ENCODE peak calls at places on chromosomes 7 and 10, in eight cellular contexts. J, N, Y, Q, O, W, G and B are unnamed samples.

GRCh38 chr10:49512121-49512809 is 26.7 kb downstream of the ERCC6 start:
- DNase-seq in J (no peak), N (no peak), Y (no peak), Q (peak), O (peak), W (peak), G (no peak), B (no peak)

GRCh38 chr7:64873517-64873916 is 29.6 kb upstream of the ZNF273 start:
- DNase-seq in J (no peak), N (no peak), Y (no peak), Q (no peak), O (no peak), W (no peak), G (no peak), B (no peak)

GRCh38 chr7:49279886-49280285 is 355.5 kb downstream of the CDC14C start:
- DNase-seq in J (no peak), N (no peak), Y (no peak), Q (no peak), O (no peak), W (no peak), G (no peak), B (no peak)

GRCh38 chr10:35808344-35808743 is 166.2 kb upstream of the FZD8 start:
- DNase-seq in J (no peak), N (no peak), Y (no peak), Q (no peak), O (no peak), W (no peak), G (no peak), B (no peak)

GRCh38 chr10:133262696-133263095 is 14.0 kb downstream of the ADAM8 start:
- DNase-seq in J (no peak), N (no peak), Y (no peak), Q (no peak), O (no peak), W (no peak), G (no peak), B (no peak)

GRCh38 chr10:70131560-70131937 is 1.1 kb downstream of the AIFM2 start:
- DNase-seq in J (no peak), N (no peak), Y (no peak), Q (no peak), O (no peak), W (no peak), G (no peak), B (no peak)

GRCh38 chr10:112359606-112360307 is 14.2 kb upstream of the ACSL5 start:
- DNase-seq in J (no peak), N (no peak), Y (no peak), Q (no peak), O (no peak), W (no peak), G (no peak), B (no peak)

GRCh38 chr10:42939237-42939636 is 137.6 kb upstream of the RET start:
- DNase-seq in J (no peak), N (no peak), Y (no peak), Q (no peak), O (no peak), W (no peak), G (no peak), B (no peak)

GRCh38 chr7:117974891-117975290 is 101.7 kb upstream of the CTTNBP2 start:
- DNase-seq in J (no peak), N (no peak), Y (no peak), Q (no peak), O (no peak), W (peak), G (no peak), B (no peak)